ENCODE peak calls at places on chromosome 1, in nine cellular contexts. A is IMR-90, G is lower lobe of right lung, B is fibroblast of the aortic adventitia, X is HL-60, R is astrocyte of the cerebellum, L is fibroblast of pulmonary artery, H is pancreas, V is brain microvascular endothelial cell. Z is an unnamed sample.

GRCh38 chr1:87515781-87516180 is 187.1 kb downstream of the LMO4 start:
- DNase-seq in L (peak; percentile 8), G (no peak), R (peak; percentile 13), X (no peak), A (peak; percentile 65), H (no peak), V (no peak), B (peak; percentile 40), Z (no peak)

GRCh38 chr1:55262822-55263221 is 47.7 kb upstream of the USP24 start:
- DNase-seq in B (peak; percentile 63), L (peak; percentile 46), X (no peak), G (no peak), A (peak; percentile 56), H (no peak), V (peak; percentile 69), R (no peak), Z (no peak)

GRCh38 chr1:21034725-21035628 is 141.7 kb downstream of the EIF4G3 start:
- DNase-seq in R (no peak), X (no peak), H (no peak), G (peak; percentile 64), L (no peak), A (no peak), V (no peak), B (no peak), Z (no peak)

GRCh38 chr1:238653693-238654321 is 732.6 kb upstream of the CHRM3 start:
- DNase-seq in G (no peak), B (peak; percentile 70), X (no peak), L (peak; percentile 72), R (peak; percentile 81), V (peak; percentile 79), H (no peak), A (peak; percentile 77), Z (no peak)

GRCh38 chr1:12460911-12461621 is 156.9 kb downstream of the DHRS3 start:
- DNase-seq in H (peak; percentile 78), L (no peak), B (peak; percentile 90), R (no peak), V (no peak), A (peak; percentile 86), G (no peak), X (no peak), Z (peak; percentile 58)

GRCh38 chr1:212916395-212917133 is 33.8 kb upstream of the VASH2 start:
- DNase-seq in X (peak; percentile 41), A (peak; percentile 22), R (no peak), G (peak; percentile 83), V (no peak), H (peak; percentile 45), B (peak; percentile 8), L (peak; percentile 33), Z (peak; percentile 24)

GRCh38 chr1:14517813-14518180 is 80.7 kb upstream of the KAZN start:
- DNase-seq in B (no peak), G (no peak), R (no peak), X (no peak), H (no peak), L (no peak), V (no peak), A (no peak), Z (no peak)

GRCh38 chr1:201648066-201648910 is 109.4 kb downstream of the NAV1 start:
- DNase-seq in V (peak; percentile 58), L (peak; percentile 57), X (no peak), H (peak; percentile 34), G (peak; percentile 55), B (peak; percentile 74), R (no peak), A (peak; percentile 75), Z (peak; percentile 76)

DNA sequence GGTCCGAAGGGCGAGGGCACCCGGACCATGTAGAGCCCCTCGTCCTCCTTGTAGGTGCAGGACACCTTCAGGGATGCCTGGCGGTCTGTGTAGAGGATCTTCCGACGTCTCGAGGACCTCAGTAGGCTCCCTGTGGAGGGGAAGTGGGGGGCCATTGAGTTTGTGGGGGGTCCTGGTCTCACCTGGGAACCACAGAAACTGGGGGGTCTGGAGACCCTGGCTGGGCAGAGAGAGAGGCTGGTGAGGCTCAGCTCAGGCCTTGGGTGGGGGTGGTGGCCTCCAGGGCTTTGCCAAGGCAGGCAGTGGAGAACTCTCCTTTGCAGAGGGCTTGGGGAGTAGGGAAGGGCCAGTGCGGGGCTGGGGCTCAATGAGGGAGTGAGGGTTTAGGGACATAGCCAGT is 19.0 kb downstream of the MYOM3 start:
- DNase-seq in V (no peak), B (no peak), L (no peak), A (no peak), X (no peak), H (no peak), G (peak; percentile 21), R (no peak), Z (no peak)
- H3K4me3 ChIP-seq in V (no peak overlapping the region), B (no peak overlapping the region), L (no peak overlapping the region), A (no peak overlapping the region), X (no peak overlapping the region), H (no peak overlapping the region), G (no peak overlapping the region), R (no peak overlapping the region), Z (no peak overlapping the region)

DNA sequence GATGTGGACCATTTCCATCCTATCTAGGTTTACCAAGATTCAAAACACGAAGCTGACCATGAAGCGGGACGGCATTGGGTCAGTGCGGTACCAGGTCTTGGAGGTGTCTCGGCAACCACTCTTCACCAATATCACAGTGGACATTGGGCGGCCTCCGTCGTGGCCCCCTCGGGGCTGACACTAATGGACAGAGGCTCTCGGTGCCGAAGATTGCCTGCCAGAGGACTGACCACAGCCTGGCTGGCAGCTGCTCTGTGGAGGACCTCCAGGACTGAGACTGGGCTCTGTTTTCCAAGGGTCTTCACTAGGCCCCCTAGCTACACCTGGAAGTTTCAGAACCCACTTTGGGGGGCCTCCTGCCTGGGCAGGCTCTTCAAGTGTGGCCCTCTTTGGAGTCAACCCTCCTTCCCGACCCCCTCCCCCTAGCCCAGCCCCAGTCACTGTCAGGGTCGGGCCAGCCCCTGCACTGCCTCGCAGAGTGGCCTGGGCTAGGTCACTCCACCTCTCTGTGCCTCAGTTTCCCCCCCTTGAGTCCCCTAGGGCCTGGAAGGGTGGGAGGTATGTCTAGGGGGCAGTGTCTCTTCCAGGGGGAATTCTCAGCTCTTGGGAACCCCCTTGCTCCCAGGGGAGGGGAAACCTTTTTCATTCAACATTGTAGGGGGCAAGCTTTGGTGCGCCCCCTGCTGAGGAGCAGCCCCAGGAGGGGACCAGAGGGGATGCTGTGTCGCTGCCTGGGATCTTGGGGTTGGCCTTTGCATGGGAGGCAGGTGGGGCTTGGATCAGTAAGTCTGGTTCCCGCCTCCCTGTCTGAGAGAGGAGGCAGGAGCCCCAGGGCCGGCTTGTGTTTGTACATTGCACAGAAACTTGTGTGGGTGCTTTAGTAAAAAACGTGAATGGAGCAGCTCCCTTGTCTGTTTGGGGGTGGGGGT is 864 bp upstream of the CCDC24 start:
- DNase-seq in R (no peak), A (no peak), H (no peak), G (no peak), L (no peak), V (no peak), B (no peak), X (no peak), Z (no peak)
- TF ChIP-seq CTCF in R (no peak), A (no peak), H (no peak), G (no peak), L (peak; percentile 6), V (peak; percentile 28), B (no peak), X (no peak), Z (no peak)

GRCh38 chr1:3520419-3521378 is 66.2 kb downstream of the ARHGEF16 start:
- DNase-seq in L (no peak), A (no peak), R (no peak), G (no peak), B (no peak), V (no peak), X (no peak), H (no peak), Z (no peak)
- H3K4me3 ChIP-seq in L (no peak overlapping the region), A (no peak overlapping the region), R (no peak overlapping the region), G (no peak overlapping the region), B (no peak overlapping the region), V (no peak overlapping the region), X (no peak overlapping the region), H (no peak overlapping the region), Z (no peak overlapping the region)

GRCh38 chr1:229156819-229157218 is 114.1 kb upstream of the RAB4A start:
- DNase-seq in V (no peak), R (no peak), X (peak; percentile 60), H (no peak), G (no peak), A (no peak), B (peak; percentile 25), L (peak; percentile 43), Z (peak; percentile 37)
- TF ChIP-seq CTCF in V (no peak), R (no peak), X (peak; percentile 55), H (peak; percentile 20), G (peak; percentile 46), A (peak; percentile 31), B (peak; percentile 25), L (peak; percentile 33), Z (peak; percentile 53)